ENCODE peak calls at places on chromosomes 13 and 19, in four cellular contexts. H, U, I and W are unnamed samples.

GRCh38 chr13:48094404-48094780 is 512 bp downstream of the MED4 start:
- DNase-seq in H (peak), U (no peak), I (peak), W (peak)

GRCh38 chr13:95553271-95553588 is 710 bp downstream of the CLDN10 start:
- DNase-seq in H (no peak), U (no peak), I (no peak), W (peak)

GRCh38 chr19:1774999-1775772 is 21.9 kb downstream of the ONECUT3 start:
- DNase-seq in H (peak), U (no peak), I (no peak), W (peak)

GRCh38 chr13:41075034-41075433 is 13.7 kb downstream of the WBP4 start:
- DNase-seq in H (peak), U (no peak), I (no peak), W (peak)

GRCh38 chr13:35782793-35783192 is 306.3 kb upstream of the MAB21L1 start:
- DNase-seq in H (no peak), U (no peak), I (no peak), W (no peak)

GRCh38 chr13:42878721-42879120 is 97.3 kb downstream of the FAM216B start:
- DNase-seq in H (no peak), U (no peak), I (no peak), W (no peak)

GRCh38 chr13:20426766-20427448 is 98.8 kb downstream of the CRYL1 start:
- DNase-seq in H (peak), U (no peak), I (no peak), W (no peak)

GRCh38 chr13:31503626-31504025 is 235.7 kb upstream of the RXFP2 start:
- DNase-seq in H (no peak), U (no peak), I (no peak), W (peak)

GRCh38 chr13:79655509-79655908 is 174.6 kb downstream of the NDFIP2 start:
- DNase-seq in H (no peak), U (no peak), I (no peak), W (no peak)

GRCh38 chr13:26693749-26694463 is 66.7 kb downstream of the GPR12 start:
- DNase-seq in H (no peak), U (no peak), I (peak), W (peak)

GRCh38 chr13:49693191-49693733 is 2.0 kb upstream of the EBPL start:
- DNase-seq in H (no peak), U (no peak), I (no peak), W (no peak)

GRCh38 chr19:16104722-16105121 is 7.0 kb upstream of the RAB8A start:
- DNase-seq in H (no peak), U (no peak), I (no peak), W (no peak)

GRCh38 chr19:16111160-16111908 is at the start of gene RAB8A:
- DNase-seq in H (peak), U (peak), I (peak), W (peak)

GRCh38 chr19:16100524-16100923 is 11.2 kb upstream of the RAB8A start:
- DNase-seq in H (no peak), U (no peak), I (no peak), W (no peak)

GRCh38 chr19:16106121-16106520 is 5.6 kb upstream of the RAB8A start:
- DNase-seq in H (peak), U (no peak), I (peak), W (peak)
- H3K9ac ChIP-seq in H (peak), U (no peak), I (no peak), W (no peak)

GRCh38 chr13:84684048-84684662 is 801.9 kb upstream of the SLITRK1 start:
- DNase-seq in H (no peak), U (no peak), I (peak), W (no peak)

GRCh38 chr13:84683448-84683847 is 801.2 kb upstream of the SLITRK1 start:
- DNase-seq in H (no peak), U (no peak), I (no peak), W (no peak)

GRCh38 chr13:84686973-84687372 is 804.7 kb upstream of the SLITRK1 start:
- DNase-seq in H (no peak), U (no peak), I (no peak), W (no peak)

GRCh38 chr13:84684804-84685203 is 802.5 kb upstream of the SLITRK1 start:
- DNase-seq in H (no peak), U (no peak), I (peak), W (no peak)

DNA sequence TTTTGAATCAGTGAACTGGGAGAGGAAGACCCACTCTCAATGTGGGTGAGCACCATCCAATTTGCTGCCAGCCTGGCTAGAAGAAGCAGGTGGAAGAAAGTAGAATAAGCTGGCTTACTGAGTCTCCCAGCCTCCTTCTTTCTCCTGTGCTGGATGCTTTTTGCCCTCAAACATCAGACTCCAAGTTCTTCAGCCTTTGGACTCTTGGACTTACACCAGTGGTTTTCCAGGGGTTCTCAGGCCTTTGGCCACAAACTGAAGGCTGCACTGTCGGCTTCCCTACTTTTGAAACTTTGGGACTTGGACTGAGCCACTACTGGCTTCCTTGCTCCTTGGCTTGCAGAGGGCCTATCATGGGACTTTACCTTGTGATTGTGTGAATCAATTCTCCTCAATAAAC is 804.2 kb upstream of the SLITRK1 start:
- DNase-seq in H (no peak), U (no peak), I (no peak), W (no peak)
- H3K9ac ChIP-seq in H (no peak), U (no peak), I (no peak), W (no peak)

DNA sequence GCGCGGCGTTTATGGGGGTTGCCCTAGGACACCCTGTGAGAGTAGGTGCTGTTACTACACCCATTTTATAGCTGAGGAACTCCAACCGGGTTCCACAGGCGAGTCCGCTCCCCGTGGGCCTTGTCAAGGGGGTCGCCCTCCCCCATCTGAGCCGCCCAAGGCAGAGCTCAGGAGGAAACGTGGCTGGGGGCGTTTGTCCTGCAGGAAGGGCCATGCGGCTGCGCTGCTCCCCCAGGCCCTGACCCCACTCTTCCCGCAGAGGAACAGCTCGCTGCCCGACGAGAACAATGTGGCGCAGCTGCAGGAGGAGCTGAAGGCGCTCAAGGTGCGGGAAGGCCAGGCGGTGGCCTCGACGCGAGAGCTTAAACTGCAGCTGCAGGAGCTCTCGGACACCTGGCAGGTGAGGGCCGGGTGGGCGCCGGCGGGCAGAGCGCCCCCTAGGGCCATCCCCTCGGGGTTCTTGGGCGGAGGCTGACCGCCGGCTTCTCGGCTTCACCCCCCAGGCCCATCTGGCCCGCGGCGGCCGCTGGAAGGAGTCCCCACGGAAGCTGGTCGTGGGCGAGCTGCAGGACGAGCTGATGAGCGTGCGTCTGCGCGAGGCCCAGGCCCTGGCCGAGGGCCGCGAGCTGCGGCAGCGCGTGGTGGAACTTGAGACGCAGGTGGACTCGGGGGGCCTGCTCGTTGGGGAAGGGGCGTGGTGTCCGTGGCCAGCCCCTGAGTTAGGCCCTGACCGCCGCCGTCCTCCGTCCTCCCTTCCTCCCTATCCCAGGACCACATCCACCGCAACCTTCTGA is 12.4 kb downstream of the PRR36 start:
- DNase-seq in H (no peak), U (no peak), I (no peak), W (no peak)
- H3K9ac ChIP-seq in H (no peak), U (no peak), I (no peak), W (peak)

GRCh38 chr13:114283581-114283980 is 2.2 kb downstream of the UPF3A start:
- DNase-seq in H (peak), U (no peak), I (no peak), W (peak)
- H3K9ac ChIP-seq in H (peak), U (no peak), I (no peak), W (peak)

GRCh38 chr19:50402544-50403301 is 16.0 kb upstream of the SPIB start:
- DNase-seq in H (no peak), U (no peak), I (no peak), W (no peak)

GRCh38 chr19:50409347-50409746 is 9.4 kb upstream of the SPIB start:
- DNase-seq in H (no peak), U (no peak), I (no peak), W (no peak)

GRCh38 chr19:50406829-50407228 is 11.9 kb upstream of the SPIB start:
- DNase-seq in H (no peak), U (no peak), I (no peak), W (no peak)

GRCh38 chr19:50410109-50410508 is 8.6 kb upstream of the SPIB start:
- DNase-seq in H (no peak), U (no peak), I (no peak), W (no peak)

DNA sequence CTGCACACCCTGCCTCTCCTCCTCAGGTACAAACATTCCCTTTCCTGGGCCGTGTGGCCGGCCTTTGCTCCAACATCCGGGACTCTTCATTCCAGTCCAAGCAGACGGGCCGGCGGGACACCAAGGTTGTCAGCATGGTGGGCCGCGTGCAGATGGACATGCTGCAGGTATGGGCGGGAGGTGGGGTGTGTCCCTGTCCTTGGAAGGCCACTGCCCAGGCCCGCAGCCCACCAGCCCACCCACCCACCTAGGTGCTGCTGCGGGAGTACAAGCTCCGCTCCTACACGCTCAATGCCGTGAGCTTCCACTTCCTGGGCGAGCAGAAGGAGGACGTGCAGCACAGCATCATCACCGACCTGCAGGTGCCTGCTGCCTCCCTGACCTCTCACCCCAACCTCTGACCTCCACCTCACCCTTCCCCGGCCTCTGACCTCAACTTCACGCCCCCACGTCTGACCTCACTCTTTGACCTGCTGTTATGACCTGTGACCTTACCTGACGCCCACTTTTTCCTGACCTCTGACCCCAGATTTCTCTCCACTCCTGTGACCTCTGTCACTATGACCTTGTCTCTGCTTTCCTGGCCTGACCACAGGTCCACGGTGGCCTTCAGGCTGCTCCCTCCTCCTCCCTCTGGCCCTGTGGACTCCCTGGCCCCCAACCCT is 12.4 kb upstream of the SPIB start:
- DNase-seq in H (no peak), U (no peak), I (no peak), W (no peak)
- H3K9ac ChIP-seq in H (no peak), U (no peak), I (no peak), W (no peak)

GRCh38 chr19:35899547-35900214 is 659 bp downstream of the NFKBID start:
- DNase-seq in H (peak), U (peak), I (peak), W (peak)

GRCh38 chr19:35896643-35897040 is 3.7 kb downstream of the NFKBID start:
- DNase-seq in H (no peak), U (no peak), I (no peak), W (no peak)

GRCh38 chr19:35895911-35896642 is 4.3 kb downstream of the NFKBID start:
- DNase-seq in H (no peak), U (no peak), I (no peak), W (no peak)

GRCh38 chr19:35901055-35901644 is 810 bp upstream of the NFKBID start:
- DNase-seq in H (peak), U (no peak), I (no peak), W (no peak)

DNA sequence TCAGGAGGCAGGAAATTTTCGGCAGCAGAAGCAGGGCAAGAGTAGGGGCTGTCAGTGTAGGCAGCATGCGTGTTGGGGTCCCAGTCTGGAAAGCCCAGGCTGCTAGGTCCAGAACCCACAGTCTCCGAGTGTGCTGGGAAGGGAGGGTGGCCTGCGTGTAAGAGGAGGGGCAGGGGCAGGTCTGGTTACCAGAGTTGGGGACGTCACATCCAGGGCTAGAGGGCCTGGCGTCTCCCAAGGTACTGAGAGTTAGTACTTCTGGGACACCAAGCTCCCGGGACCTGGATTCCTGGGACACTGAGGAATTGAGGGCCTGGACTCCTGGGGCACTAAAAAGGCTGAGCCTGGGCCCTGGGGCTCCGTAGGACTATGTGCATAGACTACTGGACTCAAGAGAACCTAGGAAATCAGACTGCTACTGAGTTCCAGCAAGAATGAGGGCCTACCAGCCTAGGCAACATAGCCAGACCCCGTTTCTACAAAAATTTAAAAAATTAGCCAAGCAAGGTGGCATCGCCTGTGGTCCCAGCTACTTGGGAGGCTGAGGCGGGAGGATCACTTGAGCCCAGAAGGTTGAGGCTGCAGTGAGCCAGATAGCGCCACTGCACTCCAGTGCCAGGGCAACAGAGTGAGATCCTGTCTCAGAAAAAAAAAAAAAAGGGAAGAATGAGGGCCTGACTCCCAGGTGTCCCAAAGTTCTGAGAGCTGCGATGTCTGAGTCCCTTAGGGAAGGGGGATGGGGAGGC is 2.5 kb downstream of the NFKBID start:
- DNase-seq in H (no peak), U (no peak), I (no peak), W (no peak)
- H3K9ac ChIP-seq in H (peak), U (peak), I (peak), W (peak)

GRCh38 chr19:33299061-33299665 is 3.2 kb downstream of the CEBPA start:
- DNase-seq in H (no peak), U (no peak), I (no peak), W (no peak)

GRCh38 chr19:33301900-33302174 is 497 bp downstream of the CEBPA start:
- DNase-seq in H (no peak), U (no peak), I (no peak), W (no peak)

GRCh38 chr19:33298146-33298911 is 4.0 kb downstream of the CEBPA start:
- DNase-seq in H (no peak), U (no peak), I (peak), W (no peak)

GRCh38 chr19:33301011-33301899 is 1.1 kb downstream of the CEBPA start:
- DNase-seq in H (peak), U (no peak), I (no peak), W (no peak)

DNA sequence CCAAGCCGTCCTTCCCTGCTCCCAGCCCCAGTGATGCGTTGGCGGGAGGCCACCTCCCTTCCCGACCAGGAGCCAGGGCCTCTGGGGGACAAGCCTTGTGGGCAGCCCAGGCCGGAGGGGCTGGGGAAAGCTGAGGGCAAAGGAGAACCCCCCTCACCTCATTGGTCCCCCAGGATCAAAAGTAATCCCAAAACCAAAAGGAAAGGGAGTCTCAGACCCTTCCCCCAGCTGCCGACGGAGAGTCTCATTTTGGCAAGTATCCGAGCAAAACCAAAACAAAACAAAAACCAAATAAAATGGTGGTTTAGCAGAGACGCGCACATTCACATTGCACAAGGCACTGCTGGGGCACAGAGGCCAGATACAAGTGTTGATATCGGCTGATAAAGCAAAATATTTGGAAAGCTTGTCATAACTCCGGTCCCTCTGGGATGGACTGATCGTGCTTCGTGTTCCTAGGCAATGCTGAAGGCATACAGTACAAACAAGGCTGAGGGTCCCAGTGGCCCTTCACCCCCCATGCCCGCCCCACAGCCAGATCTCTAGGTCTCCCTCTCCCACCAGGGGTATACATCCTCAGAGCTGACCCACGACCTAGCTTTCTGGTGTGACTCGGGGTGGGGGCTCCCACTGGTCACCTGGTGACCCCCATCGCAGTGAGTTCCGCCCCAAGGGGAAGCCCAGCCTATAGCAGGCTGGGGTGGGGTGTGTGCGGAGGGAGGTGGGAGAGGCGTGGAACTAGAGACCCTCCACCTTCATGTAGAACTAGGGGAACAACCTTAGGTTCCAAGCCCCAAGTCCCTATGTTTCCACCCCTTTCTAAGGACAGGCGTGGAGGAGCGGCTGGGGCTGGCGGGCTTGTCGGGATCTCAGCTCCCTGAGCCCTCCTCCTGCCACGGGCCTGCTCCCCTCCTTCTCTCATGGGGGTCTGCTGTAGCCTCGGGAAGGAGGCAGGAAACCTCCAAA is 2.0 kb downstream of the CEBPA start:
- DNase-seq in H (no peak), U (no peak), I (no peak), W (no peak)
- H3K9ac ChIP-seq in H (peak), U (no peak), I (no peak), W (no peak)

GRCh38 chr13:109182777-109183465 is 553.5 kb downstream of the MYO16 start:
- DNase-seq in H (no peak), U (no peak), I (no peak), W (peak)

GRCh38 chr13:109175666-109176065 is 546.3 kb downstream of the MYO16 start:
- DNase-seq in H (no peak), U (no peak), I (no peak), W (no peak)

GRCh38 chr13:109180905-109181425 is 551.6 kb downstream of the MYO16 start:
- DNase-seq in H (peak), U (peak), I (peak), W (peak)
- H3K9ac ChIP-seq in H (no peak), U (peak), I (no peak), W (no peak)

DNA sequence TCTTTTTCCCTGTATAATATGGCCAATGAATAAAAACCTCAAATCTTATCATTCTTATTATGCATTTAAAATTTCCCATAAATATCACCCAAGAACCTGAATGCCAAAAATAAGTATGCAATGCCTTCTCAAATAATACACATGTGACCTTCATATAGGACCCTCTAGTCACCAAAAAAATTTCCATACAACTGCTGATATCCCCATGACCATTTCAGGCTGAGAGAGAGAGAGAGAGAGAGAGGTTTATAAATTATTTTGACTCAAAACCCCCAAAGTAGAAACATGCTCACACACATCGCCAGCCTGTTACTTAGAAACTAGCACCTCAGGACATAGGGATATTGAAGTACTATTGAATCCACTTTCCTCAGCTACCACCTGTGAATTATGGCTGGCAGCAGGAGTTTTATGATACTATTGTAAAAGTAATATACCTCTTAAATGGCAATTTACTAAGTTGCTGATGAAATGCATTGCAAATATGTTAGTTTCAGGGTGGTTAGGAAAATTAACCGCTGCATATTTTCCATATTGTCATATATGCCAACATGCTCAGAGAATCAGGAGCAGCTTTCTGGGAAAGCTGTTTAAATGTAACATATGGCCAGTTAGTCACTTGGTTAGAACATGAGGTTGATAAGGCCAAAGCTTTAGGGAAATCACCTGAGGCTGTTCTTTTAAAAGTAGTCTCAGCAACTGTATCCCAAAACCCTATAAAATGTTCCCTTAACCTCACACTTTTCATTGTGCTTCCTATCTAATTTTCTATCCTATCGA is 230.8 kb downstream of the DCT start:
- DNase-seq in H (no peak), U (no peak), I (peak), W (peak)
- H3K9ac ChIP-seq in H (peak), U (no peak), I (no peak), W (no peak)